ENCODE peak calls at places on chromosomes 12 and 14, in nine cellular contexts. K is bronchial epithelial cell; G is BE2C; U is endothelial cell; W is glutamatergic neuron; H is activated CD8-positive, alpha-beta T cell treated with anti-CD3 and anti-CD28 coated beads for 36 hours; Q is heart left ventricle; X is astrocyte of the spinal cord; V is lower lobe of right lung. Z is an unnamed sample.

GRCh38 chr14:55416866-55417265 is 5.2 kb upstream of the ATG14 start:
- DNase-seq in K (peak; percentile 32), G (peak; percentile 49), U (peak; percentile 47), W (peak; percentile 70), H (peak; percentile 57), Q (no peak), X (no peak), V (no peak), Z (no peak)

GRCh38 chr14:72679591-72680151 is 214.2 kb downstream of the DPF3 start:
- DNase-seq in K (no peak), G (peak; percentile 51), U (no peak), W (peak; percentile 53), H (no peak), Q (no peak), X (peak; percentile 25), V (no peak), Z (no peak)

GRCh38 chr14:65604946-65605345 is 192.4 kb downstream of the FUT8 start:
- DNase-seq in K (peak; percentile 23), G (no peak), U (no peak), W (no peak), H (no peak), Q (no peak), X (peak; percentile 18), V (no peak), Z (no peak)

GRCh38 chr14:68282479-68283377 is 463.1 kb downstream of the RAD51B start:
- DNase-seq in K (no peak), G (no peak), U (no peak), W (no peak), H (peak; percentile 62), Q (no peak), X (no peak), V (no peak), Z (no peak)

GRCh38 chr12:120689397-120690082 is 2.6 kb downstream of the MLEC start:
- DNase-seq in K (no peak), G (no peak), U (no peak), W (no peak), H (no peak), Q (no peak), X (no peak), V (no peak), Z (no peak)

GRCh38 chr12:108914031-108914630 is 34.2 kb downstream of the DAO start:
- DNase-seq in K (peak; percentile 2), G (no peak), U (no peak), W (no peak), H (no peak), Q (no peak), X (no peak), V (no peak), Z (no peak)

GRCh38 chr12:65755596-65755978 is 68.7 kb upstream of the HMGA2 start:
- DNase-seq in K (peak; percentile 35), G (no peak), U (no peak), W (no peak), H (no peak), Q (no peak), X (peak; percentile 11), V (no peak), Z (no peak)

GRCh38 chr12:34602213-34602940 is 580.1 kb downstream of the ALG10 start:
- DNase-seq in K (no peak), G (no peak), U (no peak), W (no peak), H (no peak), Q (no peak), X (no peak), V (peak; percentile 12), Z (peak; percentile 0)

GRCh38 chr12:96811083-96811482 is 96.0 kb upstream of the NEDD1 start:
- DNase-seq in K (peak; percentile 99), G (no peak), U (no peak), W (no peak), H (no peak), Q (no peak), X (peak; percentile 90), V (no peak), Z (no peak)

GRCh38 chr14:37969511-37969979 is 238.2 kb upstream of the SSTR1 start:
- DNase-seq in K (no peak), G (no peak), U (no peak), W (no peak), H (no peak), Q (no peak), X (no peak), V (no peak), Z (no peak)

GRCh38 chr12:65838330-65838976 is 14.2 kb downstream of the HMGA2 start:
- DNase-seq in K (no peak), G (no peak), U (no peak), W (no peak), H (no peak), Q (no peak), X (no peak), V (no peak), Z (no peak)

GRCh38 chr14:22471545-22472121 is 117.4 kb downstream of the DAD1 start:
- DNase-seq in K (peak; percentile 28), G (peak; percentile 82), U (peak; percentile 55), W (peak; percentile 70), H (no peak), Q (peak; percentile 61), X (peak; percentile 65), V (peak; percentile 73), Z (no peak)

GRCh38 chr12:25376392-25376791 is 125.7 kb upstream of the KRAS start:
- DNase-seq in K (no peak), G (no peak), U (no peak), W (no peak), H (no peak), Q (no peak), X (no peak), V (no peak), Z (no peak)

GRCh38 chr12:4908694-4909396 is 860 bp upstream of the KCNA1 start:
- DNase-seq in K (no peak), G (no peak), U (peak; percentile 52), W (peak; percentile 73), H (peak; percentile 39), Q (no peak), X (no peak), V (no peak), Z (peak; percentile 72)

GRCh38 chr12:12198124-12198523 is 68.7 kb downstream of the LRP6 start:
- DNase-seq in K (no peak), G (no peak), U (no peak), W (no peak), H (no peak), Q (no peak), X (no peak), V (no peak), Z (no peak)

GRCh38 chr14:53501361-53502320 is 348.5 kb upstream of the DDHD1 start:
- DNase-seq in K (peak; percentile 17), G (no peak), U (no peak), W (no peak), H (no peak), Q (no peak), X (peak; percentile 20), V (no peak), Z (no peak)

GRCh38 chr14:45362505-45362904 is 109.5 kb upstream of the MIS18BP1 start:
- DNase-seq in K (no peak), G (no peak), U (no peak), W (no peak), H (no peak), Q (no peak), X (no peak), V (no peak), Z (no peak)

GRCh38 chr14:45361727-45362126 is 108.7 kb upstream of the MIS18BP1 start:
- DNase-seq in K (peak; percentile 56), G (no peak), U (no peak), W (no peak), H (no peak), Q (no peak), X (no peak), V (no peak), Z (no peak)

GRCh38 chr14:45359766-45360165 is 106.8 kb upstream of the MIS18BP1 start:
- DNase-seq in K (peak; percentile 48), G (no peak), U (no peak), W (no peak), H (no peak), Q (no peak), X (no peak), V (no peak), Z (no peak)

DNA sequence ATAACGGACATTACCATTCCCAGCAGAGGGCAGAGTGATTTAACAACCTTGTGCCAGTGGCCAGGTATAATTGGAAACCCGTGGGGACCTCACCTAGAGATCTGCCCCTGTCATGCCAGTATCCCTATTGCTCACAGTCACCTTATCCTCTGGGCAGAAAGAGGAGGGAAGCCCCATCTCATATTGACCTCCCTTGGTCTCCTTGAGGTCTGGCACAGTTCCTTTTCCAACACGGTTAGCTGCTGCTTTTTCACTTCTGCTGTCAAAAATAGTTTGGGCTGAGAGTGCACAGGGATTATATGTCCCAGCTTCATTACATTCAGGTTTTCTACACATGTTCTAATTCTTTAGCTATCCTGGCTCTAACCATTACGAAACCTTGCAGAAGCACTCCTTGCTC is 111.6 kb upstream of the MIS18BP1 start:
- DNase-seq in K (no peak), G (no peak), U (no peak), W (no peak), H (no peak), Q (no peak), X (no peak), V (no peak), Z (no peak)
- TF ChIP-seq CTCF in K (no peak), G (no peak), U (no peak), W (no peak), H (no peak), Q (no peak), X (no peak), V (no peak), Z (no peak)

GRCh38 chr14:99037777-99038176 is 234.2 kb downstream of the BCL11B start:
- DNase-seq in K (no peak), G (no peak), U (no peak), W (no peak), H (no peak), Q (no peak), X (no peak), V (no peak), Z (no peak)
- TF ChIP-seq CTCF in K (no peak), G (no peak), U (no peak), W (peak; percentile 12), H (no peak), Q (peak; percentile 5), X (peak; percentile 9), V (no peak), Z (no peak)

DNA sequence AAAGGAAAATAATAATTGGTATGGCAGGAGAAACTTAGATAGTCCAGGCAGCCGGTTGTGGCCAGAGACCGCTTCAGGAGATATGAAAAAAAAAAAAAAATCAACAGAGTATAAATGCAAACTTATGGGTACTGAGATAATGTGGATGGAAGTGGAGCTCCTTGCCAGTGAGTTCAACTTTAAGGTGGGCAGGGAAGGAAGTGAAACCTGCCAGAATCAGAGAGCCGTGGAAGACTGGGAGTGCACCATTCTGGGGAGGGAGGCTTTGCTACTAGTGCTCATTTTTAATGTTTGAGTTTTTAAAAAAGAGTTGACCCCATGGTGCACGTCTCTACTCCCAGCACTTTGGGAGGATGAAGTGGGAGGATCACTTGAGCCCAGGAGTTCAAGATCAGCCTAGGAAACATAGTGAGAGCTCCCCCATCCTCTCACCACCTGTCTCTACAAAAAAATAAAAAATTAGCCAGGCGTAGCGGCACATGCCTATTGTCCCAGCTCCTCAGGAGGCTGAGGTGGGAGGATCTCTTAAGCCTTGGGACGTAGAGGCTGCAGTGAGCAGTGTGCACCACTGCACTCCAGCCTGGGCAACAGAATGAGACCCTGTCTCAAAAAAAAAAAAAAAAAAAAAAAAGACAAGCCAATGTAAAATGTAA is 34.2 kb upstream of the METAP2 start:
- DNase-seq in K (no peak), G (no peak), U (no peak), W (no peak), H (no peak), Q (no peak), X (no peak), V (no peak), Z (no peak)
- TF ChIP-seq CTCF in K (no peak), G (no peak), U (no peak), W (no peak), H (no peak), Q (no peak), X (no peak), V (no peak), Z (no peak)

GRCh38 chr14:52473557-52473956 is 78.7 kb downstream of the TXNDC16 start:
- DNase-seq in K (peak; percentile 60), G (no peak), U (no peak), W (no peak), H (no peak), Q (no peak), X (peak; percentile 62), V (no peak), Z (peak; percentile 31)
- TF ChIP-seq CTCF in K (peak; percentile 15), G (peak; percentile 44), U (peak; percentile 26), W (peak; percentile 21), H (peak; percentile 64), Q (peak; percentile 48), X (peak; percentile 22), V (peak; percentile 41), Z (peak; percentile 34)